ENCODE peak calls at places on chromosomes 4 and X, in six cellular contexts. One of them, this sample, is unnamed.

GRCh38 chrX:10051866-10052265 is 84.7 kb downstream of the CLDN34 start:
- DNase-seq in H1: no peak
- DNase-seq in H9: no peak
- DNase-seq in mesenchymal stem cell: no peak
- DNase-seq in trophoblast cell: peak; percentile 86
- DNase-seq in neuronal stem cell: no peak
- DNase-seq in this sample: no peak

GRCh38 chr4:80611366-80611765 is 275.8 kb downstream of the CFAP299 start:
- DNase-seq in H1: no peak
- DNase-seq in H9: no peak
- DNase-seq in mesenchymal stem cell: no peak
- DNase-seq in trophoblast cell: no peak
- DNase-seq in neuronal stem cell: no peak
- DNase-seq in this sample: no peak

GRCh38 chrX:130805906-130806305 is 97.1 kb downstream of the ENOX2 start:
- DNase-seq in H1: no peak
- DNase-seq in H9: no peak
- DNase-seq in mesenchymal stem cell: no peak
- DNase-seq in trophoblast cell: no peak
- DNase-seq in neuronal stem cell: no peak
- DNase-seq in this sample: no peak

GRCh38 chrX:39900788-39901170 is 197.0 kb downstream of the BCOR start:
- DNase-seq in H1: no peak
- DNase-seq in H9: no peak
- DNase-seq in mesenchymal stem cell: no peak
- DNase-seq in trophoblast cell: no peak
- DNase-seq in neuronal stem cell: no peak
- DNase-seq in this sample: no peak

GRCh38 chr4:8108261-8108660 is 50.4 kb downstream of the ABLIM2 start:
- DNase-seq in H1: no peak
- DNase-seq in H9: no peak
- DNase-seq in mesenchymal stem cell: no peak
- DNase-seq in trophoblast cell: no peak
- DNase-seq in neuronal stem cell: no peak
- DNase-seq in this sample: no peak

GRCh38 chr4:40524642-40525041 is 105.0 kb downstream of the RBM47 start:
- DNase-seq in H1: no peak
- DNase-seq in H9: no peak
- DNase-seq in mesenchymal stem cell: no peak
- DNase-seq in trophoblast cell: no peak
- DNase-seq in neuronal stem cell: no peak
- DNase-seq in this sample: peak; percentile 61

GRCh38 chrX:147962476-147962875 is 18.7 kb upstream of the FMR1NB start:
- DNase-seq in H1: no peak
- DNase-seq in H9: no peak
- DNase-seq in mesenchymal stem cell: no peak
- DNase-seq in trophoblast cell: no peak
- DNase-seq in neuronal stem cell: no peak
- DNase-seq in this sample: no peak

GRCh38 chrX:129039176-129039575 is 484.1 kb downstream of the SMARCA1 start:
- DNase-seq in H1: no peak
- DNase-seq in H9: no peak
- DNase-seq in mesenchymal stem cell: no peak
- DNase-seq in trophoblast cell: peak; percentile 75
- DNase-seq in neuronal stem cell: no peak
- DNase-seq in this sample: no peak

GRCh38 chr4:34826660-34827059 is 1417.7 kb downstream of the ARAP2 start:
- DNase-seq in H1: no peak
- DNase-seq in H9: no peak
- DNase-seq in mesenchymal stem cell: no peak
- DNase-seq in trophoblast cell: no peak
- DNase-seq in neuronal stem cell: no peak
- DNase-seq in this sample: no peak

GRCh38 chr4:90943311-90943710 is 816.1 kb downstream of the CCSER1 start:
- DNase-seq in H1: no peak
- DNase-seq in H9: no peak
- DNase-seq in mesenchymal stem cell: peak; percentile 1
- DNase-seq in trophoblast cell: peak; percentile 37
- DNase-seq in neuronal stem cell: no peak
- DNase-seq in this sample: no peak

GRCh38 chrX:13688384-13688771 is 550 bp upstream of the RAB9A start:
- DNase-seq in H1: no peak
- DNase-seq in H9: no peak
- DNase-seq in mesenchymal stem cell: no peak
- DNase-seq in trophoblast cell: no peak
- DNase-seq in neuronal stem cell: no peak
- DNase-seq in this sample: no peak

GRCh38 chrX:9940397-9940796 is 26.8 kb upstream of the CLDN34 start:
- DNase-seq in H1: no peak
- DNase-seq in H9: no peak
- DNase-seq in mesenchymal stem cell: peak; percentile 81
- DNase-seq in trophoblast cell: peak; percentile 55
- DNase-seq in neuronal stem cell: no peak
- DNase-seq in this sample: peak; percentile 82

DNA sequence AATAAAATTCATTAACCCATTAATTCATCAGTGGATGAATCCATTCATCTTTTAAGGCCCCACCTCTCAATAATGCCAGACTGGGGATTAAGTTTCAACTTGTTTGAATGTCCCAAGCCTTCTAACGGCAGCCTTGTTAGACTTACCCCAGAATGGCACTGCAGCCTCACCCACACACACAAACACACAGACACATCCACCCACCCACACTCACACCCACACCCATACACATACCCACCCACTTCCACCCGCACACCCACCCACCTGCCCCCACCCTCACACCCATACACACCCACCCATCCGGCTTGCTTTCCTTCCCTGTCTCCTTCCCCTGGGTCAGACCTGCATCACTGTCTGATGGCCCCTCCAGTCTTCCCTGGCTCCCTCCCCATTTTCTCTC is 102.6 kb downstream of the ARHGAP10 start:
- DNase-seq in H1: no peak
- DNase-seq in H9: no peak
- DNase-seq in mesenchymal stem cell: no peak
- DNase-seq in trophoblast cell: no peak
- DNase-seq in neuronal stem cell: no peak
- DNase-seq in this sample: no peak
- H4K91ac ChIP-seq in H1: peak overlapping the region; percentile 55
- H4K91ac ChIP-seq in H9: no peak overlapping the region
- H4K91ac ChIP-seq in mesenchymal stem cell: no peak overlapping the region
- H4K91ac ChIP-seq in trophoblast cell: no peak overlapping the region
- H4K91ac ChIP-seq in neuronal stem cell: no peak overlapping the region
- H4K91ac ChIP-seq in this sample: no peak overlapping the region

GRCh38 chr4:22465996-22466395 is 49.9 kb downstream of the ADGRA3 start:
- DNase-seq in H1: no peak
- DNase-seq in H9: no peak
- DNase-seq in mesenchymal stem cell: no peak
- DNase-seq in trophoblast cell: no peak
- DNase-seq in neuronal stem cell: no peak
- DNase-seq in this sample: no peak

GRCh38 chr4:22463179-22463578 is 52.7 kb downstream of the ADGRA3 start:
- DNase-seq in H1: no peak
- DNase-seq in H9: peak; percentile 45
- DNase-seq in mesenchymal stem cell: no peak
- DNase-seq in trophoblast cell: no peak
- DNase-seq in neuronal stem cell: no peak
- DNase-seq in this sample: no peak

GRCh38 chr4:22466582-22466981 is 49.3 kb downstream of the ADGRA3 start:
- DNase-seq in H1: no peak
- DNase-seq in H9: no peak
- DNase-seq in mesenchymal stem cell: no peak
- DNase-seq in trophoblast cell: no peak
- DNase-seq in neuronal stem cell: no peak
- DNase-seq in this sample: no peak

GRCh38 chr4:22462693-22463092 is 53.2 kb downstream of the ADGRA3 start:
- DNase-seq in H1: no peak
- DNase-seq in H9: peak; percentile 39
- DNase-seq in mesenchymal stem cell: no peak
- DNase-seq in trophoblast cell: no peak
- DNase-seq in neuronal stem cell: no peak
- DNase-seq in this sample: no peak

DNA sequence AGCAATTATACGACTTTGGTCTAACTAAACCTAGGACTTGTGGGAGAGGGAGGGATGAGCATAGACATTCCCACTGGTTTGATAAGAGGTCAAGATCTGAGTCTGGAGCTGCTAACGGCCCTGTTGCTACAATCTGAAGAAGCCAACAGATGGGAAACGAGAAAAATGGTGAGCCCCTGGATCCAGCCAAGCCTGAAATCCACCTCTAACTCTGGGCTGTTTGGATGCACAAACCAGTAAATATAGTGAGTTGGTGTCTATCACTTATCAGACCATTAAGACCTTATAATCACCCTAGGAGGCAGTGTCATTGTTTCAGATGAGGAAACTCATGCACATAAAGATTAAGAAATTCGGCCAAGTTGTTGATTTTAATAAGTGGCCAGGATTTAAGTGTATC is 50.5 kb downstream of the ADGRA3 start:
- DNase-seq in H1: no peak
- DNase-seq in H9: no peak
- DNase-seq in mesenchymal stem cell: no peak
- DNase-seq in trophoblast cell: no peak
- DNase-seq in neuronal stem cell: no peak
- DNase-seq in this sample: no peak
- H4K91ac ChIP-seq in H1: no peak overlapping the region
- H4K91ac ChIP-seq in H9: no peak overlapping the region
- H4K91ac ChIP-seq in mesenchymal stem cell: no peak overlapping the region
- H4K91ac ChIP-seq in trophoblast cell: no peak overlapping the region
- H4K91ac ChIP-seq in neuronal stem cell: no peak overlapping the region
- H4K91ac ChIP-seq in this sample: no peak overlapping the region

DNA sequence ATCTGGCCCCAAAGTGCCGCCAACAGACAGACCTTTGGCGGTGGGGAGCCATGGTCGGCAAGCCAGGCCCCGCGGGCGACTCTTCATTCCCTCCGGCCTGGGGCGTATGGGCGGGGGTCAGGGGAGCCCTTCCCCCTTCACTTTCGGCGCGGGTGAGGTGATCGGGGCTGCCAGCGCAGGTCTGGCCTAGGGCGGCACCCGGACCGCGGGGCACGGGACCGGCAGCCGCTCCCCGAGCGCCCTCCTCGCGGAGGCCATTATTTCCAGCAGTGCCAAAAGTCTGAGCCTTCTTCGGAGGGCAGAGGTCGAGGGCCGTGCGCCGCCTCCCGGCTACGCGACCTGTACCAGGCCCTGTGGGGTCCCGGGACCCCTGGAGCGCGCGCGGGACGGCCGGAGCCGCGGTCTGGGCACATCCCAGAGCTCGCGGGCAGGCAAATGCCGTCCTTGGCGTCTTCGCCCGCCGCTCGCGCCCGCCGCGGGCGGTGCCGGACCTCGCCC is 620 bp upstream of the KDM6A start:
- DNase-seq in H1: no peak
- DNase-seq in H9: no peak
- DNase-seq in mesenchymal stem cell: peak; percentile 42
- DNase-seq in trophoblast cell: peak; percentile 47
- DNase-seq in neuronal stem cell: no peak
- DNase-seq in this sample: peak; percentile 4
- H4K91ac ChIP-seq in H1: no peak overlapping the region
- H4K91ac ChIP-seq in H9: no peak overlapping the region
- H4K91ac ChIP-seq in mesenchymal stem cell: peak overlapping the region; percentile 86
- H4K91ac ChIP-seq in trophoblast cell: peak overlapping the region; percentile 97
- H4K91ac ChIP-seq in neuronal stem cell: no peak overlapping the region
- H4K91ac ChIP-seq in this sample: peak overlapping the region; percentile 56

DNA sequence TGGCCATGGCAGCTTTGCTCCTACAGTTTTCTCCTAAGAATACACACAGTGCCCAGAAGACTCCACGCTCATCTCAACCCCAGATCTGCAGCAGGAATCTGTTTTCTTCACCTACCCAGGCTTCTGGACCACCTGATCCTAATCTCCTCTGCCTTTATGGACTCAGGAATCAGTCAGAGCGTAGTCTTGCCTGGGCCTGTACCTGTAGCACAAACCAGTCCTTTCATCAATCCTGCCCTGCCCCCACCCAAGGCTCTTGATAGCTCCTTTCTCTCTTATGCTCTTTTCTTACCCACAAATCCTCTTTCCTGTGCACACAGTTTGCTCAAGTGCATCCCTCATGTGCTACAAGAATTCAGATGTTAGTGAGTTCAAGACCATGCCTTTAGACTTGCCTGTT is 89.7 kb downstream of the ZNF718 start:
- DNase-seq in H1: no peak
- DNase-seq in H9: no peak
- DNase-seq in mesenchymal stem cell: no peak
- DNase-seq in trophoblast cell: no peak
- DNase-seq in neuronal stem cell: no peak
- DNase-seq in this sample: no peak
- H4K91ac ChIP-seq in H1: no peak overlapping the region
- H4K91ac ChIP-seq in H9: no peak overlapping the region
- H4K91ac ChIP-seq in mesenchymal stem cell: no peak overlapping the region
- H4K91ac ChIP-seq in trophoblast cell: peak overlapping the region; percentile 50
- H4K91ac ChIP-seq in neuronal stem cell: no peak overlapping the region
- H4K91ac ChIP-seq in this sample: no peak overlapping the region

DNA sequence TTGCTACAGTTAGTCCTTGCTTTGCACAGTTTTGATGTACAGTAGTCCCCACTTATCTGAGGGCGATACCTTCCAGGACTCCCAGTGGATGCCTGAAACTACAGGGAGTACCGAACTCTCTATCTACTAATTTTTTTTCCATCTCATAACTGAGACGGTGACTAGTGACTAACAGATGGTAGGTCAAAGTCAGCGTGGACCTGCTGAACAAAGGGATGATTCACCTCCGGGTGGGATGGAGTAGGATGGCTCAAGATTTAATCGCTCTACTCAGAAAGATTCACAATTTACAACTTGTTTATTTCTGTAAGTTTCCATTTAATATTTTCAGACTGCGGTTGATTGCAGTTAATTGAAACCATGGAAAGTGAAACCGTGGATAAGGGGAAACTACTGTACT is 655.8 kb downstream of the ZNF674 start:
- DNase-seq in H1: no peak
- DNase-seq in H9: no peak
- DNase-seq in mesenchymal stem cell: no peak
- DNase-seq in trophoblast cell: no peak
- DNase-seq in neuronal stem cell: no peak
- DNase-seq in this sample: peak; percentile 6
- H4K91ac ChIP-seq in H1: no peak overlapping the region
- H4K91ac ChIP-seq in H9: no peak overlapping the region
- H4K91ac ChIP-seq in mesenchymal stem cell: no peak overlapping the region
- H4K91ac ChIP-seq in trophoblast cell: no peak overlapping the region
- H4K91ac ChIP-seq in neuronal stem cell: no peak overlapping the region
- H4K91ac ChIP-seq in this sample: no peak overlapping the region

DNA sequence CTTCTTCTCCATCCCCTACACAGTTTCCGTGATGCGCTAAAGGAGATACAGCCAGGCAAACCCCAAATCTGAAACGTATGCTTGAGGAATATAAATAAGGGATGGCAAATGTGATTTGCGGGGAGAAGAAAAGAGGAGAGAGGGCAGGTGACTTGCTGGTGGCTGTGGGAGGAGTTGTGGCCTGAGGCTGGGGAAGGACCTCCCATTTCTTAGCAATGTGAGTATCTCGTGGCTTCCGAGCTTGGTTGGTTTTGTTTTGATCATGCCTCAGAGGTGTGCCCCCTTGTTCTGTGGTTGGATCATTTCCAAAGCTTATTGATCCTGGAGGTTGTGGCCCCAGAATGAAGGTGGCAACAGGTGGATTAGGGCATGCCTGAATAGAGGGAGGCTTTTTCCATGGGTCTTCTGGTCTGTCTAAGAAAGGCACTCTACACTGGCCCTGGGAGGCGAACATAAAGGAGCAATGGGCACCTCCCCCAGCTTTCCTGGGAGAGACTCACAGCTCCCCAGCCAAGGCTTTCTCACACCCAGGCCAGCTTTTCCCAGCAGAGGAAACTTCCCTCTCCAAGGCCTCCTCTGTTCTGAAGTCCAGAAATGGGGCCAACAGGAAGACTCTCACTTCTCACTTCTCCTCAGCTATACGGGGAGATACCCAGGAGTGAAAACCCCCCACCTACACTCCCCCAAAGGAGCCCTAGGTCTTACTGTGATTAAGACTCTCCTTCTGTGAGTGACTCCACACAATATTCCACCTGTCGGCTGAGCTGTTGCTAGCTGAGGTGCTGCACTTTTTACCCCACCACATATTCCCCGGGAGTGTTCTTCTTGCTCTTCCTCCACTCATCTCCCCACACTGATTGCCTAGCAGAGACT is 40.0 kb downstream of the C4orf51 start:
- DNase-seq in H1: no peak
- DNase-seq in H9: no peak
- DNase-seq in mesenchymal stem cell: no peak
- DNase-seq in trophoblast cell: no peak
- DNase-seq in neuronal stem cell: no peak
- DNase-seq in this sample: no peak
- H4K91ac ChIP-seq in H1: no peak overlapping the region
- H4K91ac ChIP-seq in H9: no peak overlapping the region
- H4K91ac ChIP-seq in mesenchymal stem cell: no peak overlapping the region
- H4K91ac ChIP-seq in trophoblast cell: peak overlapping the region; percentile 34
- H4K91ac ChIP-seq in neuronal stem cell: no peak overlapping the region
- H4K91ac ChIP-seq in this sample: no peak overlapping the region